ENCODE peak calls at places on chromosomes 11 and 22, in five cellular contexts. P is stimulated activated CD8-positive, alpha-beta memory T cell treated with anti-CD3 and anti-CD28 coated beads, Interleukin-7, amount 100 ng/mL, for 24 hours; K is nucleus accumbens; H is renal cortical epithelial cell; J is effector memory CD8-positive, alpha-beta T cell. T is an unnamed sample.

GRCh38 chr22:27919943-27920755 is 1.1 kb upstream of the PITPNB start:
- DNase-seq in H (peak; percentile 52), J (peak; percentile 3), K (no peak), P (no peak), T (no peak)

GRCh38 chr11:95358516-95359322 is 127.7 kb upstream of the SESN3 start:
- DNase-seq in K (no peak), P (no peak), H (peak; percentile 70), J (no peak), T (no peak)

GRCh38 chr11:45158210-45158644 is 11.8 kb downstream of the PRDM11 start:
- DNase-seq in J (no peak), H (no peak), K (no peak), P (no peak), T (no peak)

GRCh38 chr11:114317738-114318137 is 21.5 kb downstream of the NNMT start:
- DNase-seq in K (no peak), J (no peak), H (peak; percentile 76), P (no peak), T (no peak)

GRCh38 chr11:34302046-34302921 is 55.5 kb downstream of the ABTB2 start:
- DNase-seq in P (no peak), J (no peak), H (peak; percentile 100), K (no peak), T (no peak)

GRCh38 chr11:125168875-125169537 is 4.5 kb downstream of the PKNOX2 start:
- DNase-seq in H (no peak), K (no peak), J (no peak), P (no peak), T (no peak)

GRCh38 chr22:42444060-42444904 is 12.1 kb upstream of the NFAM1 start:
- DNase-seq in K (peak; percentile 77), H (peak; percentile 83), P (peak; percentile 47), J (peak; percentile 74), T (peak; percentile 92)

GRCh38 chr11:82631722-82632630 is 101.7 kb downstream of the FAM181B start:
- DNase-seq in K (no peak), J (no peak), H (peak; percentile 76), P (no peak), T (no peak)

GRCh38 chr11:106281455-106282173 is 204.2 kb downstream of the AASDHPPT start:
- DNase-seq in H (peak; percentile 91), P (no peak), J (no peak), K (no peak), T (no peak)

GRCh38 chr11:95505927-95506426 is 275.0 kb upstream of the SESN3 start:
- DNase-seq in J (no peak), H (no peak), K (no peak), P (no peak), T (no peak)

GRCh38 chr22:27238935-27239510 is 562.5 kb downstream of the MN1 start:
- DNase-seq in K (no peak), H (peak; percentile 94), J (no peak), P (no peak), T (no peak)

GRCh38 chr22:28440517-28441366 is 238.9 kb downstream of the TTC28 start:
- DNase-seq in K (no peak), P (no peak), J (no peak), H (peak; percentile 34), T (no peak)

GRCh38 chr22:23211622-23212021 is 31.3 kb downstream of the BCR start:
- DNase-seq in H (no peak), K (no peak), J (no peak), P (no peak), T (no peak)

GRCh38 chr22:47138898-47139789 is 376.7 kb downstream of the TBC1D22A start:
- DNase-seq in H (peak; percentile 43), J (no peak), P (no peak), K (no peak), T (no peak)

GRCh38 chr22:45602824-45603301 is 68.8 kb upstream of the ATXN10 start:
- DNase-seq in H (peak; percentile 33), K (no peak), J (no peak), P (no peak), T (no peak)

GRCh38 chr11:30895046-30895445 is 308.9 kb upstream of the MPPED2 start:
- DNase-seq in K (no peak), P (no peak), J (no peak), H (no peak), T (no peak)

GRCh38 chr11:118142081-118142480 is 10.5 kb downstream of the SCN4B start:
- DNase-seq in J (no peak), K (no peak), P (no peak), H (peak; percentile 59), T (no peak)

GRCh38 chr11:17531071-17531817 is 13.0 kb downstream of the USH1C start:
- DNase-seq in J (no peak), H (no peak), P (no peak), K (no peak), T (no peak)

GRCh38 chr11:104999716-105000115 is 23.3 kb downstream of the CASP5 start:
- DNase-seq in P (no peak), J (no peak), K (no peak), H (peak; percentile 76), T (no peak)

T was measured in activated effector memory CD4-positive, alpha-beta T cell treated with anti-CD3 and anti-CD28 coated beads, Interleukin-2, amount 50 U/mL, for 16 hours.